ENCODE peak calls at places on chromosomes 2 and 18, in seven cellular contexts. U, K, S, Y, D, P and B are unnamed samples.

GRCh38 chr2:214649440-214650205 is 159.9 kb downstream of the BARD1 start:
- DNase-seq in S (no peak), U (no peak), D (no peak), Y (no peak), P (no peak), K (peak), B (peak)

GRCh38 chr2:125516496-125517109 is 1139.4 kb upstream of the GYPC start:
- DNase-seq in K (no peak), P (no peak), Y (no peak), U (no peak), S (peak), D (peak), B (no peak)

GRCh38 chr2:677056-677949 is at the start of gene TMEM18:
- DNase-seq in K (peak), Y (peak), U (peak), P (peak), D (peak), S (peak), B (peak)

GRCh38 chr18:3251249-3251962 is 3.8 kb downstream of the MYL12A start:
- DNase-seq in U (no peak), Y (no peak), D (no peak), P (no peak), K (no peak), S (no peak), B (no peak)

GRCh38 chr2:24779121-24779520 is 14.1 kb downstream of the PTRHD1 start:
- DNase-seq in S (no peak), U (no peak), P (no peak), Y (no peak), K (no peak), D (no peak), B (no peak)

GRCh38 chr2:95328386-95329125 is 31.4 kb downstream of the KCNIP3 start:
- DNase-seq in Y (no peak), U (no peak), P (no peak), S (no peak), K (peak), D (no peak), B (no peak)

GRCh38 chr2:204078003-204078698 is 141.6 kb downstream of the ICOS start:
- DNase-seq in K (no peak), U (no peak), S (no peak), D (no peak), P (no peak), Y (no peak), B (no peak)

GRCh38 chr18:55165399-55166125 is 206.3 kb upstream of the CCDC68 start:
- DNase-seq in K (no peak), P (no peak), D (no peak), U (no peak), Y (no peak), S (no peak), B (no peak)

GRCh38 chr18:45503988-45504387 is 111.3 kb upstream of the SLC14A2 start:
- DNase-seq in Y (no peak), P (no peak), K (no peak), S (no peak), U (no peak), D (no peak), B (no peak)

GRCh38 chr2:140892911-140893637 is 1237.7 kb downstream of the LRP1B start:
- DNase-seq in P (no peak), Y (no peak), S (no peak), U (no peak), D (no peak), K (no peak), B (no peak)

GRCh38 chr2:61287254-61287653 is 125.3 kb downstream of the C2orf74 start:
- DNase-seq in Y (no peak), P (no peak), K (no peak), U (no peak), S (no peak), D (no peak), B (no peak)

GRCh38 chr18:37452015-37452414 is 113.6 kb downstream of the CELF4 start:
- DNase-seq in K (no peak), U (no peak), S (no peak), D (no peak), P (no peak), Y (no peak), B (no peak)

GRCh38 chr2:191679818-191680600 is 2.1 kb downstream of the NABP1 start:
- DNase-seq in S (peak), P (no peak), U (no peak), D (no peak), Y (peak), K (peak), B (no peak)

GRCh38 chr18:73850782-73851181 is 296.9 kb downstream of the FBXO15 start:
- DNase-seq in P (no peak), S (no peak), Y (no peak), U (no peak), K (no peak), D (no peak), B (no peak)

GRCh38 chr2:55364189-55365055 is 55.2 kb downstream of the CCDC88A start:
- DNase-seq in P (no peak), S (no peak), Y (no peak), U (no peak), D (no peak), K (peak), B (peak)